ENCODE peak calls at places on chromosomes 13 and 19, in six cellular contexts. U is H1, S is esophagus muscularis mucosa, X is spleen, J is GM23338, W is breast epithelium. G is an unnamed sample.

GRCh38 chr13:66048888-66049287 is 1181.2 kb downstream of the PCDH9 start:
- DNase-seq in U (no peak), S (no peak), X (no peak), J (no peak), W (no peak), G (no peak)

GRCh38 chr13:33855371-33855895 is 37.5 kb downstream of the RFC3 start:
- DNase-seq in U (no peak), S (no peak), X (no peak), J (no peak), W (no peak), G (no peak)

GRCh38 chr13:71290963-71291937 is 575.8 kb downstream of the DACH1 start:
- DNase-seq in U (no peak), S (no peak), X (no peak), J (no peak), W (no peak), G (peak; percentile 37)

GRCh38 chr19:805600-806550 is 8.6 kb downstream of the PTBP1 start:
- DNase-seq in U (peak; percentile 50), S (no peak), X (no peak), J (peak; percentile 43), W (no peak), G (no peak)

GRCh38 chr19:8001651-8001994 is 3.8 kb downstream of the ELAVL1 start:
- DNase-seq in U (no peak), S (no peak), X (no peak), J (no peak), W (no peak), G (no peak)

GRCh38 chr13:46633416-46633815 is 80.4 kb downstream of the LRCH1 start:
- DNase-seq in U (no peak), S (no peak), X (no peak), J (no peak), W (no peak), G (no peak)

GRCh38 chr13:111977184-111977516 is 89.8 kb upstream of the SOX1 start:
- DNase-seq in U (no peak), S (no peak), X (no peak), J (no peak), W (no peak), G (no peak)

GRCh38 chr19:36213793-36214387 is 575 bp downstream of the ZNF565 start:
- DNase-seq in U (no peak), S (no peak), X (no peak), J (no peak), W (no peak), G (no peak)

GRCh38 chr13:111646464-111646855 is 326.0 kb downstream of the TEX29 start:
- DNase-seq in U (no peak), S (no peak), X (no peak), J (no peak), W (no peak), G (peak; percentile 10)

GRCh38 chr19:48108997-48109782 is 1.4 kb downstream of the PLA2G4C start:
- DNase-seq in U (no peak), S (no peak), X (no peak), J (no peak), W (no peak), G (no peak)

GRCh38 chr13:20102776-20103175 is 58.1 kb downstream of the GJA3 start:
- DNase-seq in U (no peak), S (no peak), X (no peak), J (no peak), W (no peak), G (no peak)

GRCh38 chr13:31045621-31046081 is 113.2 kb downstream of the TEX26 start:
- DNase-seq in U (no peak), S (no peak), X (no peak), J (no peak), W (peak; percentile 61), G (peak; percentile 92)

GRCh38 chr13:74695021-74695800 is 561.0 kb upstream of the KLF12 start:
- DNase-seq in U (no peak), S (no peak), X (no peak), J (no peak), W (no peak), G (no peak)

GRCh38 chr19:7928741-7929701 is 3.1 kb upstream of the CTXN1 start:
- DNase-seq in U (peak; percentile 90), S (no peak), X (no peak), J (peak; percentile 89), W (no peak), G (no peak)

GRCh38 chr13:33543631-33544030 is 258.1 kb upstream of the STARD13 start:
- DNase-seq in U (no peak), S (no peak), X (no peak), J (peak; percentile 32), W (no peak), G (no peak)

GRCh38 chr19:8451885-8452284 is 7.1 kb downstream of the HNRNPM start:
- DNase-seq in U (no peak), S (no peak), X (no peak), J (no peak), W (no peak), G (peak; percentile 53)

GRCh38 chr13:22090114-22090513 is 419.2 kb downstream of the FGF9 start:
- DNase-seq in U (no peak), S (no peak), X (no peak), J (no peak), W (no peak), G (no peak)

GRCh38 chr19:31905980-31906948 is 439.1 kb upstream of the ZNF507 start:
- DNase-seq in U (no peak), S (peak; percentile 45), X (no peak), J (no peak), W (no peak), G (peak; percentile 35)

GRCh38 chr19:4338441-4339350 is at the start of gene STAP2:
- DNase-seq in U (peak; percentile 66), S (no peak), X (no peak), J (peak; percentile 80), W (peak; percentile 79), G (peak; percentile 88)

GRCh38 chr19:29128203-29128602 is 84.7 kb downstream of the UQCRFS1 start:
- DNase-seq in U (no peak), S (no peak), X (no peak), J (no peak), W (no peak), G (no peak)

GRCh38 chr19:43711751-43712355 is 4.0 kb upstream of the IRGC start:
- DNase-seq in U (no peak), S (no peak), X (no peak), J (no peak), W (no peak), G (no peak)

GRCh38 chr13:28231642-28232041 is 93.3 kb downstream of the PAN3 start:
- DNase-seq in U (no peak), S (no peak), X (no peak), J (no peak), W (no peak), G (no peak)

GRCh38 chr13:79525051-79525450 is 44.1 kb downstream of the NDFIP2 start:
- DNase-seq in U (no peak), S (no peak), X (no peak), J (no peak), W (no peak), G (no peak)

GRCh38 chr13:113034451-113035208 is 65.6 kb downstream of the MCF2L start:
- DNase-seq in U (peak; percentile 72), S (no peak), X (no peak), J (peak; percentile 81), W (no peak), G (no peak)

GRCh38 chr13:94352057-94352456 is 127.4 kb downstream of the DCT start:
- DNase-seq in U (no peak), S (peak; percentile 53), X (no peak), J (no peak), W (no peak), G (no peak)

GRCh38 chr13:94346261-94347019 is 133.0 kb downstream of the DCT start:
- DNase-seq in U (no peak), S (no peak), X (no peak), J (no peak), W (no peak), G (no peak)

GRCh38 chr13:94345374-94346195 is 133.9 kb downstream of the DCT start:
- DNase-seq in U (no peak), S (no peak), X (no peak), J (no peak), W (no peak), G (no peak)

DNA sequence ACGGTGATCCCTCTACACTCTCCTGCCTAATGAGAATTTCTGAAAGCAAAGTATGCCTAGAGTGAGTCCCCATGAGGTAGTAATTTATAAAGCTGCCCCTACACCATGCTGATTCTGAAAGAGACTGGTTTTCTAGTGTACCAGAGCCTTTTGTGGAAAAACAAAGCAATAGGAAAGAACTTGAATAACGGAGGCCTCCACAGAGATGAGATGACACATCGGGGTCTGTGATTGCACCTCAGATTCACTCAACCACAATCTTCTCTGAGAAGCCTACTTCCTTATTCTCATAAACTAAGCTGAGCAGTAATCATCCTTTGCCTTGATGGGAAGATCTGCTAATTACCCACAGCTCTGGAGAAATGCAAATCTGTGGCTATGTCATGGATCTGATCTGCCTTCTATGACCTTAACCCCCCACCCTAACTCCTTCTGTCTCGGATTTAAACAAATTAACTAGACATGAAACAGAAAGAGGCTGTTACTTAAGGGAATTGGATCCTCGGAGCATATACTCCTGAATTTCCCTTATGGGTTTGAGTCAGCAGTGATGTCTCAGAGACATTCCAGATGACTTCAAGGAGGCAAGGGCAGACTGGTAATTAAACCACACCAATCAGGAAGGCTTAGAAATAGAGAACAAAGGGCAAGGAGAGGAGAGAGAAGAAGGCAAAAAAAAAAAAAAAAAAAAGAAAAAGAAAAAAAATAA is 128.0 kb downstream of the DCT start:
- DNase-seq in U (no peak), S (peak; percentile 14), X (no peak), J (no peak), W (no peak), G (no peak)
- TF ChIP-seq POLR2AphosphoS5 in U (no peak), S (no peak), X (no peak), J (no peak), W (no peak), G (no peak)

DNA sequence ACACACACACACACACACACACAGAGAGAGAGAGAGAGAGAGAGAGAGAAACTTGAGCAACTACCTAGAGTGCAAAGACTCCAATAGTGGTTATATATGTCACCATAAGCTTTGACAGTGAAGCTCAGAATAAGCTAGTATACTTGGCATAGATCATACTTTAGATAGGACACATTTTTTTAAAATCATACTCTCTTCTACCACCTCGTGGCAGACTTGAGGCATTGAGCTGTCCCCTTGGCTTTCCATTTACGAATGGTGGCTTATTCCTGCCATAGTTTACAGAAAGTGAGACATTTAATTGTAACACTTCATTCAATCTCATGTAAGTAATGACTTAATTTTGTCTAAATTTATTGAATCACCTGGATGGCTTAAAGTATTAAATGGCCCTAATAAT is 108.2 kb downstream of the EDNRB start:
- DNase-seq in U (no peak), S (no peak), X (no peak), J (peak; percentile 50), W (no peak), G (no peak)
- TF ChIP-seq CTCF in U (no peak), S (peak; percentile 37), X (peak; percentile 47), J (peak; percentile 62), W (peak; percentile 25), G (peak; percentile 51)

DNA sequence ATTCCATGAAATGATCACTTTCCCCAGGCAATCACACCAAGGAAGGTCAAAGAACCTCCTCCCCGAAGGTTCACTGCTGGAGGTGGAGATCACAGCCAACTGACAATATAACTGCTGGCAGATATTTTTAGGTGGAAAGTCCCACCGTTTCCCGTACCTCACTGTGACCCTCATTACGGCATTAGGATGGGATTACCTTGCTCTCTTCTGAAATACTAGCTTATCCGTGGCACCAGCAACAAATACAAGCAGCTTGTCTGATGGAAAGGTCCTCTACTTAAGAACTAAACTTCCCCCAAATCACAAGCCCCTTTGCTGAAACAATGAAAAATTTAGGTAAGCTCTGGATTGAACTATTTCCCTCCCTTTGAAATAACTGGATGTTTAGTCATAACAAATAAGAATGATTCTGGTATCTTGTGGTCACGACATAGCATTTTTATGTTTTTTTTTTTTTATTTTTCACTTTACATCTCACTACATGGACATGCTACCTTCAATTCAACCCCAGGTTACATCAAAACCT is 178.9 kb downstream of the COL4A1 start:
- DNase-seq in U (no peak), S (peak; percentile 53), X (no peak), J (no peak), W (no peak), G (no peak)
- H3K4me1 ChIP-seq in U (peaks cover 5% of the 10 kb centered on the region), S (peaks cover 30% of the 10 kb centered on the region), X (peaks cover 20% of the 10 kb centered on the region), J (peaks cover 16% of the 10 kb centered on the region), W (peaks cover 3% of the 10 kb centered on the region), G (peaks cover 16% of the 10 kb centered on the region)

GRCh38 chr19:9819590-9819898 is 665 bp upstream of the FBXL12 start:
- DNase-seq in U (no peak), S (no peak), X (no peak), J (no peak), W (no peak), G (no peak)
- TF ChIP-seq POLR2AphosphoS5 in U (no peak), S (peak; percentile 53), X (peak; percentile 49), J (no peak), W (no peak), G (peak; percentile 18)

G was measured in upper lobe of left lung.